ENCODE peak calls at places on chromosomes 2 and 18, in ten cellular contexts. G is NCI-H748 treated with DMSO at 0.1 percent for 48 hours, D is amniotic epithelial cell, H is lung microvascular endothelial cell, S is EL, I is kidney glomerular epithelial cell, N is T follicular helper cell, Q is DMS79 treated with DMSO at 0.1 percent for 48 hours, V is cardiac fibroblast, M is amygdala. T is an unnamed sample.

GRCh38 chr18:46386788-46387187 is 270.2 kb downstream of the LOXHD1 start:
- DNase-seq in G (no peak), D (no peak), H (no peak), S (peak; percentile 13), I (peak; percentile 3), N (no peak), Q (no peak), V (peak; percentile 3), M (no peak), T (no peak)

GRCh38 chr2:239644016-239644415 is 243.2 kb upstream of the HDAC4 start:
- DNase-seq in G (no peak), D (peak; percentile 17), H (peak; percentile 12), S (no peak), I (no peak), N (no peak), Q (no peak), V (peak; percentile 6), M (no peak), T (no peak)

GRCh38 chr2:36859366-36859792 is 107.0 kb downstream of the STRN start:
- DNase-seq in G (no peak), D (peak; percentile 1), H (no peak), S (no peak), I (no peak), N (no peak), Q (no peak), V (no peak), M (no peak), T (no peak)

GRCh38 chr2:174334781-174335604 is at the start of gene SP9:
- DNase-seq in G (peak; percentile 40), D (no peak), H (peak; percentile 46), S (peak; percentile 51), I (no peak), N (no peak), Q (peak; percentile 53), V (no peak), M (no peak), T (peak; percentile 93)

GRCh38 chr2:215904101-215904500 is 109.2 kb downstream of the MREG start:
- DNase-seq in G (no peak), D (peak; percentile 77), H (peak; percentile 44), S (peak; percentile 57), I (peak; percentile 90), N (no peak), Q (no peak), V (peak; percentile 52), M (no peak), T (no peak)

GRCh38 chr18:69102959-69103358 is 297.7 kb upstream of the DOK6 start:
- DNase-seq in G (no peak), D (peak; percentile 20), H (no peak), S (no peak), I (no peak), N (no peak), Q (no peak), V (peak; percentile 19), M (no peak), T (no peak)

GRCh38 chr2:161233858-161234431 is 73.7 kb downstream of the TANK start:
- DNase-seq in G (no peak), D (no peak), H (no peak), S (no peak), I (no peak), N (no peak), Q (no peak), V (no peak), M (no peak), T (no peak)

GRCh38 chr18:44895176-44895798 is 214.6 kb downstream of the SETBP1 start:
- DNase-seq in G (no peak), D (peak; percentile 44), H (peak; percentile 49), S (peak; percentile 65), I (peak; percentile 51), N (no peak), Q (peak; percentile 22), V (peak; percentile 70), M (no peak), T (no peak)

GRCh38 chr2:117712686-117713085 is 101.8 kb upstream of the DDX18 start:
- DNase-seq in G (no peak), D (no peak), H (no peak), S (no peak), I (no peak), N (no peak), Q (no peak), V (no peak), M (no peak), T (no peak)

GRCh38 chr18:35311506-35311905 is 21.5 kb upstream of the ZSCAN30 start:
- DNase-seq in G (no peak), D (no peak), H (peak; percentile 73), S (peak; percentile 65), I (no peak), N (no peak), Q (no peak), V (peak; percentile 44), M (no peak), T (no peak)

GRCh38 chr2:109611467-109612095 is 2.2 kb downstream of the SEPTIN10 start:
- DNase-seq in G (no peak), D (peak; percentile 80), H (peak; percentile 28), S (peak; percentile 71), I (peak; percentile 11), N (no peak), Q (no peak), V (peak; percentile 71), M (no peak), T (no peak)

GRCh38 chr18:36583155-36583745 is 245.6 kb downstream of the TPGS2 start:
- DNase-seq in G (no peak), D (no peak), H (no peak), S (no peak), I (no peak), N (no peak), Q (no peak), V (no peak), M (no peak), T (peak; percentile 86)

GRCh38 chr18:63312731-63313408 is 6.7 kb downstream of the BCL2 start:
- DNase-seq in G (no peak), D (no peak), H (no peak), S (no peak), I (peak; percentile 54), N (no peak), Q (no peak), V (no peak), M (no peak), T (no peak)

GRCh38 chr2:1068832-1069231 is 118.2 kb downstream of the SNTG2 start:
- DNase-seq in G (no peak), D (no peak), H (no peak), S (no peak), I (no peak), N (no peak), Q (no peak), V (no peak), M (no peak), T (no peak)

GRCh38 chr18:74534150-74534969 is at the start of gene CNDP1:
- DNase-seq in G (no peak), D (no peak), H (no peak), S (no peak), I (no peak), N (no peak), Q (no peak), V (no peak), M (peak; percentile 62), T (peak; percentile 31)

GRCh38 chr2:186274936-186275575 is 211.0 kb upstream of the ZC3H15 start:
- DNase-seq in G (no peak), D (peak; percentile 88), H (no peak), S (peak; percentile 76), I (peak; percentile 40), N (no peak), Q (no peak), V (peak; percentile 13), M (no peak), T (no peak)

T was measured in H9.